ENCODE peak calls at places on chromosomes 3 and 15, in nine cellular contexts. A is effector CD4-positive, alpha-beta T cell; U is NCI-H345; W is MV-4-11; I is progenitor cell of endocrine pancreas; K is body of pancreas; E is posterior cingulate gyrus; H is activated T-helper 9 cell treated with anti-CD3 and anti-CD28 coated beads, Interleukin-2, amount 50 U/mL, for 16 hours; Q is pulmonary artery endothelial cell. V is an unnamed sample.

GRCh38 chr15:57861805-57862586 is 155.5 kb downstream of the POLR2M start:
- DNase-seq in U (no peak), E (no peak), K (peak; percentile 5), H (no peak), Q (peak; percentile 45), W (peak; percentile 13), I (no peak), A (no peak), V (no peak)

GRCh38 chr3:37310666-37311050 is 136.3 kb upstream of the LRRFIP2 start:
- DNase-seq in U (no peak), H (no peak), K (peak; percentile 11), E (no peak), Q (no peak), A (no peak), I (no peak), W (peak; percentile 78), V (no peak)

GRCh38 chr3:147191795-147192385 is 214.5 kb downstream of the ZIC4 start:
- DNase-seq in W (peak; percentile 25), Q (peak; percentile 55), A (no peak), E (peak; percentile 41), H (no peak), U (peak; percentile 21), K (peak; percentile 37), I (peak; percentile 26), V (peak; percentile 1)

GRCh38 chr3:163745204-163745603 is 1333.1 kb downstream of the SI start:
- DNase-seq in U (no peak), E (no peak), Q (no peak), I (no peak), A (no peak), W (no peak), H (no peak), K (no peak), V (no peak)

GRCh38 chr3:143974877-143975238 is 3.2 kb downstream of the DIPK2A start:
- DNase-seq in H (no peak), Q (no peak), W (no peak), A (no peak), I (no peak), K (no peak), E (no peak), U (no peak), V (no peak)

GRCh38 chr3:46065294-46065705 is 38.0 kb upstream of the XCR1 start:
- DNase-seq in W (no peak), E (no peak), H (peak; percentile 75), Q (no peak), A (peak; percentile 75), K (peak; percentile 54), U (peak; percentile 77), I (no peak), V (peak; percentile 89)

GRCh38 chr3:38139191-38139590 is 730 bp downstream of the MYD88 start:
- DNase-seq in W (no peak), A (no peak), E (no peak), Q (no peak), I (no peak), U (no peak), H (no peak), K (no peak), V (no peak)

GRCh38 chr3:127644641-127645040 is 15.7 kb downstream of the PODXL2 start:
- DNase-seq in I (no peak), K (no peak), W (no peak), E (no peak), Q (no peak), A (no peak), U (no peak), H (no peak), V (no peak)

GRCh38 chr3:196694202-196694638 is 17.8 kb downstream of the CEP19 start:
- DNase-seq in I (no peak), H (no peak), W (peak; percentile 49), Q (no peak), K (no peak), E (no peak), A (no peak), U (no peak), V (no peak)

GRCh38 chr3:187958432-187959003 is 195.4 kb upstream of the LPP start:
- DNase-seq in A (peak; percentile 18), Q (no peak), H (peak; percentile 21), E (no peak), W (peak; percentile 43), K (peak; percentile 10), U (no peak), I (no peak), V (no peak)

GRCh38 chr3:71601811-71602210 is 18.3 kb upstream of the FOXP1 start:
- DNase-seq in K (no peak), Q (no peak), H (no peak), I (no peak), A (no peak), W (no peak), U (no peak), E (no peak), V (no peak)

GRCh38 chr15:100097342-100097899 is 244.4 kb downstream of the ADAMTS17 start:
- DNase-seq in E (no peak), I (no peak), K (no peak), H (no peak), U (no peak), Q (no peak), W (no peak), A (no peak), V (no peak)

GRCh38 chr3:158725348-158725966 is 6.8 kb downstream of the RARRES1 start:
- DNase-seq in I (no peak), A (no peak), H (no peak), E (no peak), K (peak; percentile 54), U (no peak), Q (peak; percentile 62), W (no peak), V (no peak)

GRCh38 chr15:66251065-66251789 is 2.3 kb downstream of the MEGF11 start:
- DNase-seq in E (no peak), Q (no peak), I (no peak), K (no peak), H (no peak), W (no peak), U (no peak), A (no peak), V (no peak)

GRCh38 chr15:78564743-78565096 is 600 bp upstream of the CHRNA5 start:
- DNase-seq in H (no peak), A (no peak), E (no peak), K (no peak), U (no peak), I (no peak), W (no peak), Q (no peak), V (no peak)

GRCh38 chr15:41233367-41233771 is 2.3 kb downstream of the CHP1 start:
- DNase-seq in I (no peak), H (no peak), E (no peak), W (no peak), Q (peak; percentile 19), K (no peak), A (no peak), U (no peak), V (no peak)

GRCh38 chr15:56411122-56411749 is 46.0 kb downstream of the TEX9 start:
- DNase-seq in U (no peak), Q (no peak), A (no peak), W (no peak), H (no peak), I (no peak), K (no peak), E (no peak), V (no peak)

GRCh38 chr3:189169728-189170127 is 2.0 kb upstream of the TPRG1 start:
- DNase-seq in A (no peak), Q (no peak), H (no peak), E (no peak), K (no peak), I (no peak), U (no peak), W (no peak), V (no peak)

V was measured in thyroid gland.